ENCODE peak calls at places on chromosomes 7 and 10, in six cellular contexts. One of them, this sample, is unnamed.
A peak's percentile ranks its signal among the peaks of the same experiment; 100 is the strongest.

GRCh38 chr7:74514131-74514591 is 60.5 kb downstream of the GTF2IRD1 start:
- DNase-seq in HCT116: no peak
- DNase-seq in H9: no peak
- DNase-seq in transverse colon: no peak
- DNase-seq in body of pancreas: no peak
- DNase-seq in IMR-90: no peak
- DNase-seq in this sample: no peak

GRCh38 chr10:127386606-127387327 is 162.3 kb upstream of the NPS start:
- DNase-seq in IMR-90: no peak
- DNase-seq in HCT116: no peak
- DNase-seq in body of pancreas: no peak
- DNase-seq in H9: peak; percentile 80
- DNase-seq in transverse colon: no peak
- DNase-seq in this sample: peak; percentile 9

GRCh38 chr10:63393050-63393449 is 72.7 kb downstream of the JMJD1C start:
- DNase-seq in body of pancreas: no peak
- DNase-seq in HCT116: no peak
- DNase-seq in IMR-90: no peak
- DNase-seq in transverse colon: no peak
- DNase-seq in H9: no peak
- DNase-seq in this sample: no peak

GRCh38 chr10:34931216-34931615 is 116.1 kb upstream of the PARD3 start:
- DNase-seq in HCT116: no peak
- DNase-seq in transverse colon: no peak
- DNase-seq in IMR-90: no peak
- DNase-seq in body of pancreas: no peak
- DNase-seq in H9: no peak
- DNase-seq in this sample: no peak

GRCh38 chr7:31791881-31792280 is 104.9 kb downstream of the PPP1R17 start:
- DNase-seq in H9: no peak
- DNase-seq in HCT116: no peak
- DNase-seq in transverse colon: no peak
- DNase-seq in body of pancreas: no peak
- DNase-seq in IMR-90: peak; percentile 72
- DNase-seq in this sample: no peak

GRCh38 chr10:126621836-126622235 is 48.7 kb downstream of the C10orf90 start:
- DNase-seq in H9: no peak
- DNase-seq in transverse colon: no peak
- DNase-seq in IMR-90: no peak
- DNase-seq in HCT116: no peak
- DNase-seq in body of pancreas: no peak
- DNase-seq in this sample: no peak

GRCh38 chr10:85741626-85742300 is 624.8 kb downstream of the GRID1 start:
- DNase-seq in body of pancreas: no peak
- DNase-seq in IMR-90: no peak
- DNase-seq in HCT116: no peak
- DNase-seq in H9: no peak
- DNase-seq in transverse colon: no peak
- DNase-seq in this sample: no peak

GRCh38 chr7:134660961-134661376 is 14.3 kb downstream of the BPGM start:
- DNase-seq in HCT116: no peak
- DNase-seq in IMR-90: peak; percentile 88
- DNase-seq in transverse colon: no peak
- DNase-seq in body of pancreas: no peak
- DNase-seq in H9: no peak
- DNase-seq in this sample: no peak

GRCh38 chr7:115289966-115290365 is 368.1 kb downstream of the MDFIC start:
- DNase-seq in H9: no peak
- DNase-seq in body of pancreas: no peak
- DNase-seq in HCT116: no peak
- DNase-seq in IMR-90: peak; percentile 41
- DNase-seq in transverse colon: no peak
- DNase-seq in this sample: no peak

GRCh38 chr7:1136841-1137516 is 23.0 kb downstream of the ZFAND2A start:
- DNase-seq in transverse colon: no peak
- DNase-seq in body of pancreas: no peak
- DNase-seq in IMR-90: no peak
- DNase-seq in HCT116: no peak
- DNase-seq in H9: peak; percentile 46
- DNase-seq in this sample: no peak

GRCh38 chr10:60742512-60742911 is 35.8 kb upstream of the CDK1 start:
- DNase-seq in H9: no peak
- DNase-seq in IMR-90: no peak
- DNase-seq in transverse colon: no peak
- DNase-seq in body of pancreas: no peak
- DNase-seq in HCT116: no peak
- DNase-seq in this sample: no peak

GRCh38 chr7:103989785-103990775 is 622 bp upstream of the RELN start:
- DNase-seq in transverse colon: no peak
- DNase-seq in H9: peak; percentile 58
- DNase-seq in HCT116: no peak
- DNase-seq in IMR-90: peak; percentile 47
- DNase-seq in body of pancreas: peak; percentile 19
- DNase-seq in this sample: no peak

GRCh38 chr10:17076626-17077025 is 53.0 kb downstream of the CUBN start:
- DNase-seq in IMR-90: no peak
- DNase-seq in HCT116: no peak
- DNase-seq in H9: no peak
- DNase-seq in transverse colon: no peak
- DNase-seq in body of pancreas: no peak
- DNase-seq in this sample: no peak

GRCh38 chr10:59894114-59894513 is 12.2 kb downstream of the CCDC6 start:
- DNase-seq in transverse colon: peak; percentile 69
- DNase-seq in H9: no peak
- DNase-seq in IMR-90: peak; percentile 93
- DNase-seq in HCT116: no peak
- DNase-seq in body of pancreas: peak; percentile 84
- DNase-seq in this sample: no peak

GRCh38 chr7:131358636-131359035 is 31.0 kb downstream of the MKLN1 start:
- DNase-seq in transverse colon: no peak
- DNase-seq in HCT116: no peak
- DNase-seq in IMR-90: no peak
- DNase-seq in H9: no peak
- DNase-seq in body of pancreas: no peak
- DNase-seq in this sample: no peak

GRCh38 chr10:46309511-46310142 is 22.8 kb downstream of the ANTXRL start:
- DNase-seq in IMR-90: no peak
- DNase-seq in transverse colon: peak; percentile 3
- DNase-seq in HCT116: no peak
- DNase-seq in H9: peak; percentile 19
- DNase-seq in body of pancreas: no peak
- DNase-seq in this sample: no peak
- H3K27ac ChIP-seq in IMR-90: no peak overlapping the region
- H3K27ac ChIP-seq in transverse colon: no peak overlapping the region
- H3K27ac ChIP-seq in HCT116: no peak overlapping the region
- H3K27ac ChIP-seq in H9: no peak overlapping the region
- H3K27ac ChIP-seq in body of pancreas: no peak overlapping the region
- H3K27ac ChIP-seq in this sample: no peak overlapping the region

GRCh38 chr7:27198138-27198841 is 1.6 kb downstream of the HOXA13 start:
- DNase-seq in HCT116: no peak
- DNase-seq in transverse colon: no peak
- DNase-seq in IMR-90: no peak
- DNase-seq in body of pancreas: no peak
- DNase-seq in H9: peak; percentile 35
- DNase-seq in this sample: no peak

GRCh38 chr7:27201231-27202017 is 1.5 kb upstream of the HOXA13 start:
- DNase-seq in body of pancreas: no peak
- DNase-seq in IMR-90: no peak
- DNase-seq in transverse colon: no peak
- DNase-seq in HCT116: no peak
- DNase-seq in H9: peak; percentile 29
- DNase-seq in this sample: no peak

GRCh38 chr7:27198871-27199801 is 755 bp downstream of the HOXA13 start:
- DNase-seq in body of pancreas: no peak
- DNase-seq in transverse colon: no peak
- DNase-seq in IMR-90: no peak
- DNase-seq in H9: peak; percentile 55
- DNase-seq in HCT116: no peak
- DNase-seq in this sample: no peak

GRCh38 chr7:27200761-27201230 is 905 bp upstream of the HOXA13 start:
- DNase-seq in HCT116: no peak
- DNase-seq in IMR-90: no peak
- DNase-seq in body of pancreas: no peak
- DNase-seq in H9: peak; percentile 20
- DNase-seq in transverse colon: no peak
- DNase-seq in this sample: no peak

DNA sequence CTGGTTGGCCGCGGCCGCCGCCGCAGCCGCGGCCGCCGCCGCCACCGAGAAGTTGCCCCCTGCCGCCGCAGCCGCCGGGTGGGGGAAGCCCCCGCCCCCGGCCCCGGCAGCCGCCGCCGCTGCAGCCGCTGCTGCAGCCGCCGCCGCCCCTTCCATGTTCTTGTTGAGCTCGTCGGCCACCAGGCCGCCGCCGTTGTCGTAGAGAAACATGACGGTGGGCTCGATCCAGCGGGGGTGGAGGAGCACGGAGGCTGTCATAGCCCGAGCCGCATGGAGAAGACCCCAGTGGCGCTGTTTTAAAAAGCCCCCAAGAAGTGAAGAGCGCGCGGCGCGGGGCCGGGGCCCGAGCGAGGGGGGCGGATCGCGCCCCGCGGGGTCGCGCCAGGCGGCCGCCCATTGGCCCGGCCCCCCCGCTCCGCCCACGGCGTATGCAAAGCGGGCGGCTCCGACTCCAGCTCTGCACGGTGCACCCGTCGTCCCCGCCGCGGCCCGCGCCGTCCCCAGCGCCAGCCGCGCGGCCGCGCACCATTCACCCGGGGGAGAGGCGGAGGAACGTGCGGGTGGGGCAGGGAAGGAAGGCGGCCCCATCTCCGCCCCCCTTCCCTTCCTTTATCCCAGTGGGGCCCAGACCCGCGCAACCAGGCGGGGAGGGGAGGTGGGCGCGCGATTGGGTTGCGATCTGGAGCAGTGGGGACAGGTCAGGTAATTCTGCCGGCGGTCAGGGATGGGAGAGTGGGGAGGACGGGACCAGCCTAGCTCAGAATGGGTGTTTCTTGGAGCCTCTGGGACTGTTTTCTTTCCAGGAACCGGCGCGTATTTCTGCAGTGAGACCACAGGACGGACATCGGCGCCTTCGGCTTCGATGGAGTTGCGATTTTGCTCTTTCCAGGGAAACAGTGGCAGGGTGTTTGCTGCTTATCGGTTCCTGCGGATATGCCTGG is at the start of gene HOXA13:
- DNase-seq in HCT116: peak; percentile 48
- DNase-seq in transverse colon: peak; percentile 88
- DNase-seq in H9: peak; percentile 53
- DNase-seq in IMR-90: no peak
- DNase-seq in body of pancreas: no peak
- DNase-seq in this sample: no peak
- H3K27me3 ChIP-seq in HCT116: no peaks in the 10 kb centered on the region
- H3K27me3 ChIP-seq in transverse colon: peaks cover 87% of the 10 kb centered on the region
- H3K27me3 ChIP-seq in H9: peaks cover 85% of the 10 kb centered on the region
- H3K27me3 ChIP-seq in IMR-90: peaks cover 86% of the 10 kb centered on the region
- H3K27me3 ChIP-seq in body of pancreas: no peaks in the 10 kb centered on the region
- H3K27me3 ChIP-seq in this sample: peaks cover 83% of the 10 kb centered on the region

GRCh38 chr7:155357573-155358041 is 59.9 kb downstream of the INSIG1 start:
- DNase-seq in transverse colon: no peak
- DNase-seq in IMR-90: peak; percentile 32
- DNase-seq in HCT116: no peak
- DNase-seq in body of pancreas: no peak
- DNase-seq in H9: no peak
- DNase-seq in this sample: no peak

GRCh38 chr7:155355176-155355575 is 57.5 kb downstream of the INSIG1 start:
- DNase-seq in IMR-90: no peak
- DNase-seq in HCT116: no peak
- DNase-seq in transverse colon: no peak
- DNase-seq in body of pancreas: no peak
- DNase-seq in H9: no peak
- DNase-seq in this sample: no peak

GRCh38 chr7:155356323-155357105 is 58.8 kb downstream of the INSIG1 start:
- DNase-seq in transverse colon: no peak
- DNase-seq in IMR-90: no peak
- DNase-seq in body of pancreas: peak; percentile 63
- DNase-seq in HCT116: peak; percentile 31
- DNase-seq in H9: peak; percentile 60
- DNase-seq in this sample: no peak

GRCh38 chr7:155354371-155355048 is 56.8 kb downstream of the INSIG1 start:
- DNase-seq in body of pancreas: no peak
- DNase-seq in IMR-90: no peak
- DNase-seq in HCT116: no peak
- DNase-seq in transverse colon: no peak
- DNase-seq in H9: no peak
- DNase-seq in this sample: no peak

DNA sequence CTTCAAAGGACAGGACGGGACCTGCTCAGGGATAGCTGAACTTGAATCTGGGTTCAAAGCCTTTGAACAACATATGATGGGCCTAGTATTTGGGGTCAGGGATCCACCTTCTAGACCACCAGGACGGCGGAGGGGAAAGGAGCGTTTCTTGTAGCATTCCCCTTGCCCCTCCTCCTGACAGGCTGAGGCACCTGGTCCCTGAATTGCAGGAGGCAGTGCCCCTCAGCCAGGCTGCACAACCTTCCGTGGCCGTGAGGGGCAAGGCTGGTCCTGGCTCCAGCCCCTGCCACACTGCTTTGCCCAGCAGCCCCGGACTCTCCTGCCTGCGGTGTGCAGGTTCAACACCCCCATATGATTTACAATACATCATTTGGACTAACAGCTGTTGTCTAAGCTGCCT is 58.1 kb downstream of the INSIG1 start:
- DNase-seq in H9: no peak
- DNase-seq in body of pancreas: no peak
- DNase-seq in IMR-90: no peak
- DNase-seq in HCT116: no peak
- DNase-seq in transverse colon: no peak
- DNase-seq in this sample: no peak
- H3K4me1 ChIP-seq in H9: no peaks in the 10 kb centered on the region
- H3K4me1 ChIP-seq in body of pancreas: no peaks in the 10 kb centered on the region
- H3K4me1 ChIP-seq in IMR-90: no peaks in the 10 kb centered on the region
- H3K4me1 ChIP-seq in HCT116: no peaks in the 10 kb centered on the region
- H3K4me1 ChIP-seq in transverse colon: no peaks in the 10 kb centered on the region
- H3K4me1 ChIP-seq in this sample: peaks cover 5% of the 10 kb centered on the region

GRCh38 chr7:27116019-27116411 is 13.5 kb upstream of the HOXA2 start:
- DNase-seq in transverse colon: no peak
- DNase-seq in HCT116: no peak
- DNase-seq in H9: no peak
- DNase-seq in body of pancreas: no peak
- DNase-seq in IMR-90: peak; percentile 12
- DNase-seq in this sample: no peak
- H3K27ac ChIP-seq in transverse colon: peak overlapping the region; percentile 94
- H3K27ac ChIP-seq in HCT116: peak overlapping the region; percentile 87
- H3K27ac ChIP-seq in H9: no peak overlapping the region
- H3K27ac ChIP-seq in body of pancreas: peak overlapping the region; percentile 56
- H3K27ac ChIP-seq in IMR-90: peak overlapping the region; percentile 89
- H3K27ac ChIP-seq in this sample: no peak overlapping the region

GRCh38 chr7:27110163-27110976 is 7.9 kb upstream of the HOXA2 start:
- DNase-seq in body of pancreas: no peak
- DNase-seq in H9: peak; percentile 71
- DNase-seq in HCT116: no peak
- DNase-seq in transverse colon: peak; percentile 78
- DNase-seq in IMR-90: peak; percentile 92
- DNase-seq in this sample: no peak
- H3K27me3 ChIP-seq in body of pancreas: peaks cover under 1% of the 10 kb centered on the region
- H3K27me3 ChIP-seq in H9: peaks cover 96% of the 10 kb centered on the region
- H3K27me3 ChIP-seq in HCT116: no peaks in the 10 kb centered on the region
- H3K27me3 ChIP-seq in transverse colon: no peaks in the 10 kb centered on the region
- H3K27me3 ChIP-seq in IMR-90: no peaks in the 10 kb centered on the region
- H3K27me3 ChIP-seq in this sample: peaks cover 92% of the 10 kb centered on the region

GRCh38 chr10:119367841-119368549 is 160.6 kb downstream of the GRK5 start:
- DNase-seq in H9: no peak
- DNase-seq in transverse colon: no peak
- DNase-seq in HCT116: no peak
- DNase-seq in IMR-90: no peak
- DNase-seq in body of pancreas: no peak
- DNase-seq in this sample: no peak
- H3K4me1 ChIP-seq in H9: no peaks in the 10 kb centered on the region
- H3K4me1 ChIP-seq in transverse colon: peaks cover 30% of the 10 kb centered on the region
- H3K4me1 ChIP-seq in HCT116: no peaks in the 10 kb centered on the region
- H3K4me1 ChIP-seq in IMR-90: peaks cover 63% of the 10 kb centered on the region
- H3K4me1 ChIP-seq in body of pancreas: peaks cover 36% of the 10 kb centered on the region
- H3K4me1 ChIP-seq in this sample: no peaks in the 10 kb centered on the region